ENCODE peak calls at places on chromosomes 11 and 22, in ten cellular contexts. L is GM18507; M is CD8-positive, alpha-beta T cell; S is activated gamma-delta T cell treated with anti-CD3 and anti-CD28 coated beads, Interleukin-2, amount 50 U/mL, for 16 hours; G is activated naive CD8-positive, alpha-beta T cell treated with anti-CD3 and anti-CD28 coated beads for 36 hours; R is endothelial cell; A is NCI-H1092; W is stimulated activated CD4-positive, alpha-beta T cell treated with anti-CD3 and anti-CD28 coated beads, TNF-alpha, amount 100 ng/mL, for 4 hours; Q is GM19239; X is fibroblast of lung. N is an unnamed sample.
A peak's percentile ranks its signal among the peaks of the same experiment; 100 is the strongest.

GRCh38 chr11:130613396-130613795 is 165.0 kb downstream of the ADAMTS15 start:
- DNase-seq in L (no peak), Q (no peak), A (no peak), G (no peak), S (no peak), W (no peak), X (no peak), M (no peak), R (no peak), N (no peak)

GRCh38 chr11:32960553-32961164 is 55.0 kb upstream of the DEPDC7 start:
- DNase-seq in Q (no peak), X (peak; percentile 77), G (no peak), R (no peak), W (no peak), S (no peak), M (no peak), L (no peak), A (peak; percentile 30), N (peak; percentile 86)

GRCh38 chr22:28027453-28028448 is 108.7 kb upstream of the PITPNB start:
- DNase-seq in Q (no peak), R (no peak), L (no peak), G (no peak), S (no peak), A (peak; percentile 84), X (peak; percentile 44), W (no peak), M (no peak), N (no peak)

GRCh38 chr22:49623715-49624114 is 204.0 kb downstream of the BRD1 start:
- DNase-seq in A (no peak), L (no peak), Q (no peak), R (no peak), W (no peak), X (no peak), G (no peak), S (no peak), M (no peak), N (no peak)

GRCh38 chr11:47989779-47990178 is 9.4 kb downstream of the PTPRJ start:
- DNase-seq in S (no peak), L (no peak), M (no peak), R (no peak), Q (no peak), G (no peak), A (no peak), W (no peak), X (no peak), N (peak; percentile 39)

GRCh38 chr11:68306636-68307035 is 5.8 kb upstream of the LRP5 start:
- DNase-seq in S (no peak), A (no peak), Q (no peak), W (no peak), R (no peak), M (no peak), G (no peak), L (no peak), X (no peak), N (no peak)

GRCh38 chr11:129766858-129767604 is 48.6 kb upstream of the TMEM45B start:
- DNase-seq in M (no peak), X (peak; percentile 21), R (peak; percentile 53), W (no peak), Q (no peak), S (no peak), L (no peak), G (peak; percentile 16), A (no peak), N (peak; percentile 64)

GRCh38 chr22:44130076-44130711 is 50.5 kb upstream of the PARVG start:
- DNase-seq in X (no peak), L (no peak), Q (no peak), S (no peak), A (no peak), W (no peak), G (no peak), R (no peak), M (no peak), N (no peak)

GRCh38 chr11:87036756-87037449 is 831 bp upstream of the TMEM135 start:
- DNase-seq in R (no peak), Q (no peak), W (no peak), A (no peak), M (no peak), L (no peak), G (no peak), X (no peak), S (no peak), N (peak; percentile 73)

GRCh38 chr11:118374729-118375128 is 15.3 kb downstream of the UBE4A start:
- DNase-seq in R (no peak), S (no peak), A (no peak), Q (no peak), M (no peak), G (no peak), W (no peak), L (no peak), X (peak; percentile 5), N (no peak)

GRCh38 chr11:88603499-88603898 is 266.0 kb upstream of the CTSC start:
- DNase-seq in M (no peak), G (no peak), X (peak; percentile 80), W (no peak), A (no peak), L (no peak), Q (no peak), R (no peak), S (no peak), N (no peak)

GRCh38 chr22:50090141-50090714 is 422 bp downstream of the MOV10L1 start:
- DNase-seq in S (no peak), L (no peak), G (no peak), W (no peak), M (no peak), A (no peak), Q (no peak), X (no peak), R (no peak), N (no peak)

GRCh38 chr22:49464024-49464423 is 363.6 kb downstream of the BRD1 start:
- DNase-seq in W (no peak), X (no peak), M (no peak), Q (no peak), G (no peak), S (no peak), L (no peak), R (no peak), A (no peak), N (no peak)

GRCh38 chr11:48055292-48056132 is 75.2 kb downstream of the PTPRJ start:
- DNase-seq in Q (no peak), X (no peak), L (no peak), M (peak; percentile 39), S (peak; percentile 30), G (peak; percentile 64), R (no peak), W (no peak), A (no peak), N (peak; percentile 77)

N was measured in Karpas-422.